ENCODE peak calls at places on chromosome 19, in nine cellular contexts. E is IMR-90, Y is uterus, L is stomach, R is esophagus muscularis mucosa, I is spleen, N is suprapubic skin, D is body of pancreas, Z is tibial nerve. K is an unnamed sample.

GRCh38 chr19:7681336-7682174 is 922 bp downstream of the TRAPPC5 start:
- DNase-seq in E (peak; percentile 70), Y (peak; percentile 55), L (peak; percentile 75), R (peak; percentile 95), I (peak; percentile 94), N (peak; percentile 90), D (peak; percentile 81), Z (peak; percentile 83), K (peak; percentile 82)

GRCh38 chr19:30338878-30339623 is 33.1 kb upstream of the ZNF536 start:
- DNase-seq in E (no peak), Y (no peak), L (peak; percentile 13), R (no peak), I (no peak), N (peak; percentile 48), D (no peak), Z (no peak), K (no peak)

GRCh38 chr19:55626350-55626749 is 2.0 kb upstream of the ZNF784 start:
- DNase-seq in E (no peak), Y (no peak), L (no peak), R (no peak), I (no peak), N (no peak), D (no peak), Z (no peak), K (no peak)

GRCh38 chr19:9075064-9075964 is 11.5 kb upstream of the OR1M1 start:
- DNase-seq in E (peak; percentile 83), Y (peak; percentile 89), L (peak; percentile 58), R (peak; percentile 93), I (no peak), N (no peak), D (peak; percentile 87), Z (peak; percentile 59), K (peak; percentile 88)

GRCh38 chr19:33242129-33242528 is 16.5 kb upstream of the SLC7A10 start:
- DNase-seq in E (no peak), Y (no peak), L (no peak), R (no peak), I (no peak), N (no peak), D (no peak), Z (no peak), K (no peak)

GRCh38 chr19:48506138-48506733 is 5.4 kb downstream of the LMTK3 start:
- DNase-seq in E (peak; percentile 47), Y (no peak), L (no peak), R (no peak), I (no peak), N (no peak), D (no peak), Z (no peak), K (peak; percentile 33)

GRCh38 chr19:18393836-18394235 is 3.6 kb downstream of the LRRC25 start:
- DNase-seq in E (no peak), Y (no peak), L (peak; percentile 76), R (no peak), I (peak; percentile 92), N (no peak), D (no peak), Z (no peak), K (no peak)

GRCh38 chr19:50644315-50644915 is 4.7 kb upstream of the SYT3 start:
- DNase-seq in E (no peak), Y (no peak), L (no peak), R (no peak), I (no peak), N (no peak), D (no peak), Z (no peak), K (no peak)

GRCh38 chr19:46115396-46116109 is 8.9 kb downstream of the IGFL3 start:
- DNase-seq in E (peak; percentile 81), Y (peak; percentile 26), L (no peak), R (peak; percentile 57), I (no peak), N (no peak), D (peak; percentile 22), Z (no peak), K (no peak)

GRCh38 chr19:41859213-41859617 is 840 bp upstream of the RPS19 start:
- DNase-seq in E (no peak), Y (no peak), L (no peak), R (no peak), I (no peak), N (no peak), D (no peak), Z (no peak), K (no peak)
- TF ChIP-seq POLR2A in E (no peak), Y (no peak), L (no peak), R (no peak), I (no peak), N (no peak), D (no peak), Z (no peak), K (no peak)

DNA sequence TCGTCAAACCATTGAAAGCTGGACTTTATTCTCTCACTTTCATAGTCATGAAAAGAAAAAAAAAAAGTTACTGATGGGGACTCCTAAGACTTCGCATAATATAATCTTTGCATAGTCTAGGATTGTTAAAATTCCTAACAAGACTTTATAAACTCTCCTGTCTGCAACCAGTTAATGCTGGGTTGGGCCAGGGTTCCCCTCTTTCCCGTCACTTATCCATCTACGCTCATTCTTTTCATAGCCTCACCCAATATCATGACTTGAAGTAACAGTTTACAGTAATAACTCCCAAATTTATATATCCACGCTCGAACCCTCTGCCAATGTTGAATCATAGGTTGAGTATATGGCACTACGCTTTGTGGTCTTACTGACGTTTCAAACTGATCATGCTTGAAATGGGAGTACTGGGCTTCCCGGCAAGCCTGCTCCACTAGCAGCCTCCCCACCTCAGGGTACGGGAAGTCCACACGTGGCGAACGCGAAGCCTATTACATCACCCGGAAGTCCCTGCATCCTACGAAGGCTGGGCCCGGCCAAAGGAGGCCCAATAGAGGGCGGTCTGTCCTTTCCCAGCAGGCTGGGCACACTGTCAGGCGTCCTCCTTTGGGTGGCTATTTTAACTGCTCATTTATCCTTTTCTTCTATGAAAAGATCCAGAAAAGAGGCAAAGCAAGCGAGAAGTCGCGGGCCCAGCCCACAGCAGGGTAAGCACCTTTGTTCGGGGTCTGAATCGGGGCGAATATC is 694 bp upstream of the ZNF460 start:
- DNase-seq in E (peak; percentile 97), Y (peak; percentile 89), L (peak; percentile 88), R (peak; percentile 97), I (peak; percentile 96), N (peak; percentile 93), D (peak; percentile 91), Z (peak; percentile 86), K (peak; percentile 97)
- TF ChIP-seq CTCF in E (peak; percentile 41), Y (peak; percentile 37), L (no peak), R (peak; percentile 26), I (no peak), N (no peak), D (peak; percentile 14), Z (no peak), K (peak; percentile 28)

GRCh38 chr19:1630012-1630411 is 22.4 kb downstream of the TCF3 start:
- DNase-seq in E (no peak), Y (no peak), L (no peak), R (no peak), I (no peak), N (no peak), D (no peak), Z (no peak), K (no peak)

GRCh38 chr19:1629256-1629808 is 23.1 kb downstream of the TCF3 start:
- DNase-seq in E (no peak), Y (no peak), L (no peak), R (no peak), I (no peak), N (no peak), D (no peak), Z (no peak), K (no peak)

GRCh38 chr19:1626417-1627010 is 21.3 kb upstream of the UQCR11 start:
- DNase-seq in E (no peak), Y (no peak), L (no peak), R (no peak), I (no peak), N (no peak), D (no peak), Z (no peak), K (no peak)

GRCh38 chr19:1624458-1624857 is 19.2 kb upstream of the UQCR11 start:
- DNase-seq in E (peak; percentile 37), Y (no peak), L (peak; percentile 55), R (no peak), I (peak; percentile 86), N (no peak), D (peak; percentile 35), Z (peak; percentile 39), K (no peak)

DNA sequence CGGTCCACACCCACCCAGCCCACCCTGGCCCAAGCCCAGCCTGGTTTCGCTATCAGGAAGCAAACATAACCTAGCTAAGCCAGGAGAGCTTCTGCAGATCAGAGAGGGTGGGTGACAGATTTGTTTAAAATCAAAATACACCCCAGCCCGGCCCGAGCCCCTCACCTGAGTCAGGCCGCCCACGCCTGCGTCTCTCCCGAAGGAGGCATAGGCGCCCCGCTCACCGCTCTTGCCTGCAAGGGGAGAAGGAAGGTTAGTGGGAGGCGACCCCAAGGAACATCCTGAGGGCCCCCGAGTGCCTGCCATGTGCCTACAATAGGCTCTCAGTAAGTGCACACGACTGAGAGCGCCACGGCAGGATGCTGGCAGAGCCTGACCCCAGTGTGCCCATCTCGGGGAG is 21.9 kb upstream of the UQCR11 start:
- DNase-seq in E (no peak), Y (no peak), L (no peak), R (no peak), I (no peak), N (no peak), D (no peak), Z (no peak), K (no peak)
- TF ChIP-seq POLR2A in E (no peak), Y (no peak), L (no peak), R (no peak), I (no peak), N (no peak), D (no peak), Z (no peak), K (no peak)

GRCh38 chr19:5572556-5573286 is 5.0 kb upstream of the TINCR start:
- DNase-seq in E (no peak), Y (no peak), L (no peak), R (no peak), I (no peak), N (no peak), D (no peak), Z (no peak), K (no peak)
- TF ChIP-seq CTCF in E (no peak), Y (no peak), L (no peak), R (no peak), I (no peak), N (no peak), D (no peak), Z (no peak), K (no peak)

GRCh38 chr19:3065675-3066357 is 3.5 kb upstream of the TLE5 start:
- DNase-seq in E (no peak), Y (no peak), L (peak; percentile 57), R (no peak), I (peak; percentile 89), N (no peak), D (peak; percentile 70), Z (no peak), K (no peak)
- TF ChIP-seq POLR2A in E (no peak), Y (no peak), L (no peak), R (no peak), I (no peak), N (no peak), D (peak; percentile 17), Z (no peak), K (no peak)

DNA sequence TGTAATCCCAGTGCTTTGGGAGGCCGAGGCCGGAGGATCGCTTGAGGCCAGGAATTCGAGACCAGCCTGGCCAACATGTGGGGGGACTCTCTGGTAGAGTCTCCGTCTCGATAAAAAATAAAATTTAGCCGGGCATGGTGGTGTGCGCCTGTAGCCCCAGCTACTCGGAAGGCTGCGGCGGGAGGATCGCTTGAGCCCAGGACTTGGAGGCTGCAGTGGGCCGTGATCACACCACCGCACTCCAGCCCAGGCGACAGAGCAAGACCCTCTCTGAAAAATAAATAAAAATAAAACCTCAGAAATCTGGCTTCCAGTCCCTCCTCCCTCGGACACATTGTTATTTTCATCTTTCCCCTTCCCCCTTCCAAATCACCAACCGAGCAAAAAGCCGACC is 332 bp downstream of the IRGQ start:
- DNase-seq in E (no peak), Y (no peak), L (no peak), R (no peak), I (peak; percentile 83), N (no peak), D (no peak), Z (no peak), K (no peak)
- TF ChIP-seq CTCF in E (no peak), Y (no peak), L (no peak), R (no peak), I (no peak), N (no peak), D (no peak), Z (no peak), K (no peak)